ENCODE peak calls at places on chromosomes 1 and 21, in seven cellular contexts. P is CD8-positive, alpha-beta T cell; Z is fibroblast of lung; A is GM23338; H is AG04450; I is H9; X is epithelial cell of prostate. C is an unnamed sample.

GRCh38 chr1:208154040-208154439 is 90.1 kb downstream of the PLXNA2 start:
- DNase-seq in I (no peak), A (no peak), H (no peak), X (no peak), Z (no peak), P (no peak), C (no peak)

GRCh38 chr1:20611652-20612051 is 21.6 kb upstream of the PINK1 start:
- DNase-seq in X (no peak), A (no peak), I (no peak), Z (no peak), P (no peak), H (no peak), C (no peak)

GRCh38 chr1:223123238-223123976 is 19.6 kb downstream of the TLR5 start:
- DNase-seq in P (peak; percentile 83), I (peak; percentile 73), X (no peak), A (peak; percentile 89), H (no peak), Z (peak; percentile 28), C (peak; percentile 73)

GRCh38 chr1:20402585-20403422 is 83.2 kb downstream of the CAMK2N1 start:
- DNase-seq in H (no peak), A (no peak), X (no peak), Z (no peak), P (peak; percentile 27), I (peak; percentile 24), C (no peak)

GRCh38 chr1:180311011-180311730 is 81.1 kb downstream of the LHX4 start:
- DNase-seq in A (no peak), H (no peak), P (no peak), I (no peak), Z (peak; percentile 62), X (no peak), C (no peak)

GRCh38 chr1:234001817-234002216 is 97.3 kb downstream of the SLC35F3 start:
- DNase-seq in P (no peak), Z (peak; percentile 10), H (no peak), I (no peak), A (no peak), X (no peak), C (no peak)

GRCh38 chr21:37580690-37581089 is 214.1 kb downstream of the DYRK1A start:
- DNase-seq in P (no peak), X (no peak), H (no peak), Z (no peak), A (no peak), I (no peak), C (no peak)

GRCh38 chr1:162908780-162909179 is 47.8 kb upstream of the CCDC190 start:
- DNase-seq in X (peak; percentile 71), I (no peak), Z (peak; percentile 90), A (no peak), H (no peak), P (no peak), C (no peak)

GRCh38 chr21:46649356-46649755 is 13.9 kb downstream of the PRMT2 start:
- DNase-seq in H (no peak), I (no peak), P (no peak), X (no peak), A (no peak), Z (no peak), C (no peak)

GRCh38 chr1:4696753-4697152 is 42.3 kb downstream of the AJAP1 start:
- DNase-seq in X (no peak), A (no peak), H (no peak), P (no peak), I (no peak), Z (no peak), C (no peak)

GRCh38 chr1:116574581-116575291 is 3.9 kb upstream of the CD58 start:
- DNase-seq in A (peak; percentile 86), H (no peak), I (no peak), Z (peak; percentile 56), P (peak; percentile 66), X (no peak), C (peak; percentile 78)

GRCh38 chr1:43204394-43204793 is 32.3 kb downstream of the CFAP57 start:
- DNase-seq in P (no peak), Z (no peak), H (no peak), X (no peak), A (no peak), I (no peak), C (no peak)

GRCh38 chr21:14843991-14844390 is 220.8 kb downstream of the NRIP1 start:
- DNase-seq in P (no peak), A (no peak), X (no peak), H (no peak), Z (peak; percentile 22), I (no peak), C (no peak)

GRCh38 chr21:42534901-42535378 is 21.3 kb downstream of the SLC37A1 start:
- DNase-seq in H (no peak), A (no peak), I (no peak), X (no peak), Z (no peak), P (no peak), C (no peak)

GRCh38 chr1:202319381-202320080 is 22.2 kb downstream of the UBE2T start:
- DNase-seq in I (no peak), Z (no peak), A (no peak), X (no peak), P (no peak), H (no peak), C (no peak)

GRCh38 chr1:154178006-154178405 is 13.9 kb downstream of the TPM3 start:
- DNase-seq in Z (peak; percentile 34), I (no peak), H (no peak), P (no peak), A (no peak), X (no peak), C (no peak)

GRCh38 chr1:31414692-31415370 is 1.8 kb downstream of the SERINC2 start:
- DNase-seq in P (no peak), H (no peak), I (no peak), X (no peak), A (no peak), Z (no peak), C (no peak)

GRCh38 chr1:198620951-198621824 is 17.7 kb upstream of the PTPRC start:
- DNase-seq in H (no peak), Z (peak; percentile 12), A (no peak), P (peak; percentile 81), I (no peak), X (no peak), C (no peak)

GRCh38 chr1:178232949-178233348 is 139.0 kb downstream of the RASAL2 start:
- DNase-seq in A (no peak), X (no peak), I (no peak), H (peak; percentile 42), Z (peak; percentile 53), P (no peak), C (no peak)

GRCh38 chr1:153546796-153547559 is 1.4 kb upstream of the S100A4 start:
- DNase-seq in X (no peak), I (peak; percentile 50), A (no peak), H (no peak), P (no peak), Z (no peak), C (no peak)

GRCh38 chr1:178376008-178376407 is 120.8 kb downstream of the CLEC20A start:
- DNase-seq in P (no peak), A (no peak), X (no peak), I (no peak), H (no peak), Z (peak; percentile 5), C (no peak)

GRCh38 chr1:113945329-113945728 is 16.2 kb downstream of the HIPK1 start:
- DNase-seq in Z (no peak), H (no peak), A (no peak), P (no peak), I (no peak), X (no peak), C (no peak)

GRCh38 chr21:35252831-35253230 is 203.7 kb upstream of the RUNX1 start:
- DNase-seq in X (no peak), I (no peak), A (no peak), H (no peak), P (no peak), Z (peak; percentile 81), C (no peak)

GRCh38 chr1:181061891-181062777 is 26.4 kb upstream of the IER5 start:
- DNase-seq in H (no peak), A (no peak), Z (no peak), X (no peak), P (peak; percentile 65), I (no peak), C (no peak)

GRCh38 chr1:168035345-168035744 is 98.5 kb upstream of the MPC2 start:
- DNase-seq in P (no peak), Z (no peak), A (no peak), X (no peak), I (no peak), H (no peak), C (no peak)

GRCh38 chr1:227947425-227947677 is 381 bp downstream of the WNT9A start:
- DNase-seq in X (no peak), H (no peak), I (peak; percentile 59), Z (peak; percentile 30), P (peak; percentile 48), A (no peak), C (no peak)
- H3K27ac ChIP-seq in X (peak overlapping the region; percentile 56), H (no peak overlapping the region), I (no peak overlapping the region), Z (peak overlapping the region; percentile 14), P (no peak overlapping the region), A (no peak overlapping the region), C (peak overlapping the region; percentile 88)

DNA sequence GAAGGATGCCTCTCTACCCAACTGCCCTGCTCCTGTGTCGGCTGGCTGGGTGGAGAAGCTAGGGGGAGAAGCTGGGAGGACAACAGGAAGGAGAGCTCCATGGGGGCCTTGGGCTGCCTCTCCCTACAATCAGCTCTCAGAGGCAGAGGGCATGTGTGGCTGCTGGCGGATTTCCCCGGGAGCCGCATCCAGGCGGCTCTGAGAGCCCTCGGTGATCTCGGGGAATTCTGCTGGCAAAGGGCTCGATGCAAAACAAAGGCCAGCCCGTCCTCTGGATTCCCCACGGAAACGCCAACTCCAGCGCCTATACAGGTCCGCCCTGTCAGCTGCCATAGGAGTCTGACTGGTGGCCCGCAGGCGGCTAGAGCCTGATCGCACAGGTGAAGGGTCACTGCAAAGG is 26.4 kb upstream of the EVA1B start:
- DNase-seq in H (no peak), X (no peak), I (no peak), P (no peak), A (no peak), Z (peak; percentile 49), C (no peak)
- H3K27ac ChIP-seq in H (peak overlapping the region; percentile 61), X (peak overlapping the region; percentile 95), I (no peak overlapping the region), P (no peak overlapping the region), A (no peak overlapping the region), Z (peak overlapping the region; percentile 98), C (peak overlapping the region; percentile 65)

GRCh38 chr1:54462597-54463258 is 56.5 kb upstream of the SSBP3 start:
- DNase-seq in Z (no peak), H (no peak), P (no peak), I (no peak), X (no peak), A (no peak), C (no peak)

GRCh38 chr1:54465351-54465811 is 59.2 kb upstream of the SSBP3 start:
- DNase-seq in Z (no peak), H (no peak), A (no peak), X (no peak), I (no peak), P (no peak), C (no peak)

GRCh38 chr1:54464031-54464476 is 57.9 kb upstream of the SSBP3 start:
- DNase-seq in H (no peak), X (no peak), P (no peak), Z (no peak), I (no peak), A (no peak), C (no peak)

GRCh38 chr1:54463259-54464030 is 57.3 kb upstream of the SSBP3 start:
- DNase-seq in X (no peak), Z (no peak), H (no peak), A (no peak), P (no peak), I (no peak), C (no peak)

GRCh38 chr1:54464477-54465146 is 58.4 kb upstream of the SSBP3 start:
- DNase-seq in A (peak; percentile 60), P (no peak), Z (peak; percentile 26), H (no peak), I (peak; percentile 77), X (no peak), C (no peak)
- H3K27ac ChIP-seq in A (no peak overlapping the region), P (no peak overlapping the region), Z (no peak overlapping the region), H (no peak overlapping the region), I (no peak overlapping the region), X (no peak overlapping the region), C (no peak overlapping the region)

GRCh38 chr1:29382851-29383588 is 146.7 kb downstream of the PTPRU start:
- DNase-seq in I (no peak), H (no peak), A (no peak), X (no peak), P (peak; percentile 32), Z (no peak), C (no peak)
- H3K27ac ChIP-seq in I (no peak overlapping the region), H (no peak overlapping the region), A (no peak overlapping the region), X (no peak overlapping the region), P (no peak overlapping the region), Z (no peak overlapping the region), C (no peak overlapping the region)